ENCODE peak calls at places on chromosome 22, in seven cellular contexts. Y is uterus, C is D341Med, B is fibroblast of the aortic adventitia, G is GM10248, W is WTC11, Q is NCI-H146. S is an unnamed sample.

GRCh38 chr22:32473388-32473952 is 1.1 kb upstream of the FBXO7 start:
- DNase-seq in Y (no peak), C (peak; percentile 47), B (peak; percentile 82), G (peak; percentile 64), W (no peak), Q (peak; percentile 78), S (peak; percentile 32)

GRCh38 chr22:39194098-39194497 is 41.6 kb upstream of the CBX7 start:
- DNase-seq in Y (no peak), C (no peak), B (no peak), G (no peak), W (no peak), Q (no peak), S (no peak)

GRCh38 chr22:35475545-35475944 is 65.1 kb upstream of the RASD2 start:
- DNase-seq in Y (no peak), C (no peak), B (no peak), G (no peak), W (no peak), Q (no peak), S (no peak)

GRCh38 chr22:19882446-19883381 is 28.0 kb upstream of the GNB1L start:
- DNase-seq in Y (peak; percentile 13), C (no peak), B (no peak), G (no peak), W (peak; percentile 8), Q (no peak), S (no peak)

GRCh38 chr22:23784215-23784732 is 2.5 kb upstream of the SMARCB1 start:
- DNase-seq in Y (no peak), C (no peak), B (no peak), G (no peak), W (no peak), Q (no peak), S (no peak)

GRCh38 chr22:41933411-41934177 is 7.0 kb upstream of the TNFRSF13C start:
- DNase-seq in Y (no peak), C (no peak), B (no peak), G (no peak), W (no peak), Q (no peak), S (no peak)

GRCh38 chr22:49960967-49961600 is 512 bp downstream of the PIM3 start:
- DNase-seq in Y (peak; percentile 50), C (no peak), B (no peak), G (no peak), W (peak; percentile 27), Q (peak; percentile 56), S (no peak)

GRCh38 chr22:39598017-39598965 is 27.7 kb downstream of the CACNA1I start:
- DNase-seq in Y (no peak), C (peak; percentile 79), B (no peak), G (peak; percentile 78), W (peak; percentile 97), Q (peak; percentile 82), S (peak; percentile 63)

GRCh38 chr22:45677060-45677459 is 5.4 kb downstream of the ATXN10 start:
- DNase-seq in Y (no peak), C (no peak), B (no peak), G (no peak), W (no peak), Q (no peak), S (no peak)

GRCh38 chr22:37545703-37546435 is 14.4 kb upstream of the CDC42EP1 start:
- DNase-seq in Y (peak; percentile 97), C (no peak), B (peak; percentile 97), G (no peak), W (peak; percentile 92), Q (no peak), S (no peak)

GRCh38 chr22:38230108-38230825 is 28.5 kb downstream of the MAFF start:
- DNase-seq in Y (no peak), C (peak; percentile 73), B (no peak), G (peak; percentile 74), W (peak; percentile 41), Q (no peak), S (peak; percentile 69)

GRCh38 chr22:17266261-17266971 is 47.2 kb upstream of the ADA2 start:
- DNase-seq in Y (no peak), C (peak; percentile 85), B (no peak), G (no peak), W (peak; percentile 81), Q (peak; percentile 73), S (no peak)

GRCh38 chr22:25896098-25896497 is 154.1 kb downstream of the MYO18B start:
- DNase-seq in Y (no peak), C (peak; percentile 56), B (no peak), G (peak; percentile 18), W (no peak), Q (peak; percentile 27), S (no peak)

GRCh38 chr22:50119169-50119767 is 29.5 kb downstream of the MOV10L1 start:
- DNase-seq in Y (no peak), C (no peak), B (no peak), G (peak; percentile 4), W (no peak), Q (no peak), S (no peak)

GRCh38 chr22:26890870-26891269 is 233.5 kb downstream of the MIAT start:
- DNase-seq in Y (no peak), C (no peak), B (no peak), G (no peak), W (no peak), Q (peak; percentile 35), S (no peak)

GRCh38 chr22:36406721-36407120 is 19.0 kb upstream of the MYH9 start:
- DNase-seq in Y (no peak), C (no peak), B (no peak), G (no peak), W (no peak), Q (no peak), S (no peak)

GRCh38 chr22:50599816-50600454 is 658 bp upstream of the MAPK8IP2 start:
- DNase-seq in Y (no peak), C (peak; percentile 71), B (peak; percentile 18), G (peak; percentile 85), W (peak; percentile 84), Q (peak; percentile 28), S (peak; percentile 88)

GRCh38 chr22:39933741-39934140 is 26.5 kb upstream of the TMA7B start:
- DNase-seq in Y (no peak), C (no peak), B (no peak), G (no peak), W (no peak), Q (no peak), S (no peak)

GRCh38 chr22:45688606-45689080 is 17.0 kb downstream of the ATXN10 start:
- DNase-seq in Y (no peak), C (no peak), B (peak; percentile 97), G (no peak), W (no peak), Q (no peak), S (no peak)

GRCh38 chr22:17563936-17564391 is 666 bp downstream of the SLC25A18 start:
- DNase-seq in Y (peak; percentile 82), C (no peak), B (peak; percentile 73), G (no peak), W (no peak), Q (no peak), S (no peak)

GRCh38 chr22:37178350-37179125 is 9.5 kb downstream of the C1QTNF6 start:
- DNase-seq in Y (no peak), C (no peak), B (no peak), G (no peak), W (no peak), Q (no peak), S (no peak)

GRCh38 chr22:18063311-18063710 is 14.5 kb upstream of the PEX26 start:
- DNase-seq in Y (no peak), C (no peak), B (no peak), G (no peak), W (no peak), Q (no peak), S (no peak)

GRCh38 chr22:19824197-19825015 is 30.3 kb downstream of the GNB1L start:
- DNase-seq in Y (no peak), C (peak; percentile 40), B (no peak), G (no peak), W (no peak), Q (peak; percentile 9), S (peak; percentile 21)

GRCh38 chr22:44861245-44861644 is 108.9 kb downstream of the ARHGAP8 start:
- DNase-seq in Y (no peak), C (no peak), B (no peak), G (no peak), W (no peak), Q (no peak), S (no peak)

GRCh38 chr22:20989323-20990138 is 7.4 kb downstream of the LZTR1 start:
- DNase-seq in Y (no peak), C (no peak), B (no peak), G (no peak), W (no peak), Q (no peak), S (no peak)

GRCh38 chr22:17774206-17774927 is at the start of gene BID:
- DNase-seq in Y (no peak), C (peak; percentile 79), B (no peak), G (peak; percentile 69), W (peak; percentile 38), Q (peak; percentile 46), S (peak; percentile 62)

GRCh38 chr22:38035530-38035885 is 21.7 kb upstream of the PICK1 start:
- DNase-seq in Y (no peak), C (no peak), B (no peak), G (no peak), W (no peak), Q (no peak), S (no peak)

GRCh38 chr22:49657974-49658550 is 169.6 kb downstream of the BRD1 start:
- DNase-seq in Y (no peak), C (no peak), B (no peak), G (no peak), W (peak; percentile 10), Q (no peak), S (no peak)

GRCh38 chr22:22770280-22770871 is 117.2 kb upstream of the IGLL5 start:
- DNase-seq in Y (no peak), C (peak; percentile 66), B (peak; percentile 38), G (no peak), W (peak; percentile 84), Q (peak; percentile 56), S (no peak)

GRCh38 chr22:42769574-42770447 is 49.1 kb upstream of the A4GALT start:
- DNase-seq in Y (peak; percentile 85), C (peak; percentile 30), B (peak; percentile 91), G (peak; percentile 89), W (no peak), Q (peak; percentile 2), S (peak; percentile 83)

GRCh38 chr22:24427500-24428164 is at the start of gene ADORA2A:
- DNase-seq in Y (no peak), C (no peak), B (no peak), G (peak; percentile 66), W (no peak), Q (no peak), S (peak; percentile 68)

GRCh38 chr22:44219101-44219870 is 38.6 kb downstream of the PARVG start:
- DNase-seq in Y (no peak), C (no peak), B (no peak), G (peak; percentile 9), W (no peak), Q (no peak), S (no peak)

GRCh38 chr22:27952779-27953178 is 33.7 kb upstream of the PITPNB start:
- DNase-seq in Y (no peak), C (no peak), B (peak; percentile 16), G (no peak), W (no peak), Q (no peak), S (no peak)

GRCh38 chr22:22752199-22752555 is 107.8 kb downstream of the GGTLC2 start:
- DNase-seq in Y (no peak), C (no peak), B (no peak), G (no peak), W (no peak), Q (no peak), S (no peak)

GRCh38 chr22:21032843-21033688 is 705 bp upstream of the SLC7A4 start:
- DNase-seq in Y (no peak), C (no peak), B (no peak), G (no peak), W (no peak), Q (no peak), S (no peak)

GRCh38 chr22:45164217-45165123 is 745 bp downstream of the NUP50 start:
- DNase-seq in Y (peak; percentile 32), C (peak; percentile 72), B (peak; percentile 23), G (peak; percentile 53), W (peak; percentile 36), Q (peak; percentile 42), S (peak; percentile 47)

GRCh38 chr22:17638182-17638431 is 450 bp upstream of the BCL2L13 start:
- DNase-seq in Y (no peak), C (peak; percentile 65), B (no peak), G (no peak), W (no peak), Q (peak; percentile 67), S (peak; percentile 16)

GRCh38 chr22:17120281-17120680 is 879 bp downstream of the TMEM121B start:
- DNase-seq in Y (no peak), C (no peak), B (peak; percentile 22), G (peak; percentile 74), W (peak; percentile 93), Q (peak; percentile 24), S (peak; percentile 54)

S was measured in GM12891.